ENCODE peak calls at places on chromosomes 2 and 18, in four cellular contexts. T is heart left ventricle, K is substantia nigra, C is IMR-90. H is an unnamed sample.

GRCh38 chr2:70461414-70461813 is 92.2 kb downstream of the TGFA start:
- DNase-seq in T (no peak), K (no peak), C (no peak), H (no peak)

GRCh38 chr2:8312861-8313768 is 368.7 kb upstream of the ID2 start:
- DNase-seq in T (no peak), K (no peak), C (peak), H (no peak)

GRCh38 chr2:234247453-234248180 is 197.1 kb downstream of the SPP2 start:
- DNase-seq in T (no peak), K (no peak), C (no peak), H (no peak)

GRCh38 chr2:58045580-58046334 is 849 bp upstream of the VRK2 start:
- DNase-seq in T (peak), K (no peak), C (no peak), H (no peak)

GRCh38 chr18:63342206-63342605 is 22.6 kb upstream of the BCL2 start:
- DNase-seq in T (peak), K (peak), C (peak), H (no peak)

GRCh38 chr2:120812866-120813265 is 77.2 kb downstream of the GLI2 start:
- DNase-seq in T (no peak), K (no peak), C (no peak), H (no peak)

GRCh38 chr2:75064691-75065396 is 106.4 kb downstream of the POLE4 start:
- DNase-seq in T (no peak), K (peak), C (peak), H (no peak)

GRCh38 chr2:172555272-172555521 is 693 bp upstream of the PDK1 start:
- DNase-seq in T (no peak), K (no peak), C (no peak), H (no peak)

GRCh38 chr2:166134252-166135151 is 6.7 kb upstream of the SCN1A start:
- DNase-seq in T (no peak), K (no peak), C (no peak), H (no peak)

GRCh38 chr2:164126960-164127359 is 391.2 kb upstream of the FIGN start:
- DNase-seq in T (no peak), K (no peak), C (no peak), H (no peak)

GRCh38 chr2:131659168-131659572 is 131.5 kb downstream of the CCDC74A start:
- DNase-seq in T (no peak), K (no peak), C (no peak), H (no peak)

GRCh38 chr18:13387856-13388548 is 169.4 kb downstream of the LDLRAD4 start:
- DNase-seq in T (no peak), K (no peak), C (peak), H (no peak)

GRCh38 chr2:128357561-128358370 is 39.1 kb upstream of the HS6ST1 start:
- DNase-seq in T (no peak), K (no peak), C (no peak), H (no peak)

DNA sequence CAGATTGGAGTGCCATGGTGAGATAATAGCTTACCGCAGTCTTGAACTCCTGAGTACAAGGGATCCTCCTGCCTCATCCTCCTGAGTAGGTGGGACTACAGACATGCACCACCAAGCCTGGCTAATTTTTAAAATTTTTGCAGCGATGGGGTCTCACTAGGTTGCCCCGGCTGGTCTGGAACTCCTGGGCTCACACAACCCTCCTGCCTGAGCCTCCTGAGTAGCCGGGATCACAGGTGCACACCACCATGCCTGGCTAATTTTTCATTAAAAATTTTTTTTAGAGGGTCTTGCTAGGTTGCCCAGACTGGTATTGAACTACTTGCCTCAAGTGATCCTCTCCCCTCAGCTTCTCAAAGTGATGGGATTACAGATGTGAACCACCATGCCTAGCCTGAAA is 27.8 kb downstream of the RAB31 start:
- DNase-seq in T (no peak), K (no peak), C (no peak), H (no peak)
- H3K27ac ChIP-seq in T (no peak), K (no peak), C (no peak), H (no peak)

GRCh38 chr18:69755856-69756496 is 191.7 kb downstream of the CD226 start:
- DNase-seq in T (no peak), K (no peak), C (no peak), H (no peak)

GRCh38 chr18:69763002-69763401 is 184.7 kb downstream of the CD226 start:
- DNase-seq in T (no peak), K (no peak), C (no peak), H (no peak)

GRCh38 chr18:69757733-69758132 is 189.9 kb downstream of the CD226 start:
- DNase-seq in T (no peak), K (no peak), C (peak), H (no peak)

GRCh38 chr18:69758458-69758857 is 189.2 kb downstream of the CD226 start:
- DNase-seq in T (no peak), K (no peak), C (peak), H (no peak)

GRCh38 chr18:69759046-69759445 is 188.6 kb downstream of the CD226 start:
- DNase-seq in T (no peak), K (no peak), C (peak), H (no peak)
- H3K27ac ChIP-seq in T (no peak), K (no peak), C (no peak), H (no peak)

DNA sequence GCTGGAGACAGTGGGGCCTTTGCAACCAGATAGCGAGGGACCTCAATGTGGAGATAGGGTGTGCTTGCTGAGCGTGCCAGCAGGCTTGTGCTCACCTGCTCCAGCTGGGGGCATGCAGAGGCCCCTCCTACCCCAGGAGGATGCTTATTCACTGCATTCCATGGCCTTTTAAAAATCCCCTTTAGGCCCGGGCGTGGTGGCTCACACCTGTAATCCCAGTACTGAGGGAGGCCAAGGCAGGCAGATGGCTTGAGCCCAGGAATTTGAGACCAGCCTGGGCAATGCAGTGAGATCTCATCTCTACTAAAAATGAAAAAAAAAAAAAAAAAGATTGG is 54.5 kb downstream of the ODC1 start:
- DNase-seq in T (no peak), K (no peak), C (no peak), H (no peak)
- H3K27ac ChIP-seq in T (no peak), K (no peak), C (no peak), H (peak)

GRCh38 chr2:62660582-62661262 is 44.8 kb upstream of the EHBP1 start:
- DNase-seq in T (no peak), K (no peak), C (peak), H (no peak)
- H3K27ac ChIP-seq in T (no peak), K (no peak), C (peak), H (no peak)

DNA sequence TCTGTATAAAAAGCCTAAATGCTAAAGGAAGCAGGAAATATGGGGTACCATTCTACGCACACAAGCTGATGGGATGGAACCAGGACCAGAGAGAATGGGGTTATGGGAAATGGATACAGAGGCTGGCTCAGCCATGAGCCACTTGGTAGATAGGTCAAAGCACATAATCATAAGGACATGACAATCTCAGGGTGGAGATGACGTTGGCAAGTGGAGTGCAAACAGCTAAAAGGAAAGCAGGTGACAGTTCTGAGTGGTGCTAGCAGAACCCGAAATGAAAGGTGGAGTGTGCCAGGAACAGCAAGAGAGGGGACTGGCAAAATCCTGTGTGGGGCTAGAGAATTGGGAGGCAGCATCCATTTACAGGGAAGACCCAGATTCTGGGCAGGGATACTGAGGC is 27.6 kb upstream of the CREB1 start:
- DNase-seq in T (peak), K (no peak), C (no peak), H (no peak)
- H3K27ac ChIP-seq in T (peak), K (no peak), C (no peak), H (peak)

GRCh38 chr2:229220254-229220653 is 50.8 kb downstream of the PID1 start:
- DNase-seq in T (no peak), K (no peak), C (no peak), H (no peak)

GRCh38 chr2:229221641-229222040 is 49.4 kb downstream of the PID1 start:
- DNase-seq in T (no peak), K (no peak), C (no peak), H (no peak)

GRCh38 chr2:229223107-229223506 is 48.0 kb downstream of the PID1 start:
- DNase-seq in T (no peak), K (no peak), C (no peak), H (no peak)

DNA sequence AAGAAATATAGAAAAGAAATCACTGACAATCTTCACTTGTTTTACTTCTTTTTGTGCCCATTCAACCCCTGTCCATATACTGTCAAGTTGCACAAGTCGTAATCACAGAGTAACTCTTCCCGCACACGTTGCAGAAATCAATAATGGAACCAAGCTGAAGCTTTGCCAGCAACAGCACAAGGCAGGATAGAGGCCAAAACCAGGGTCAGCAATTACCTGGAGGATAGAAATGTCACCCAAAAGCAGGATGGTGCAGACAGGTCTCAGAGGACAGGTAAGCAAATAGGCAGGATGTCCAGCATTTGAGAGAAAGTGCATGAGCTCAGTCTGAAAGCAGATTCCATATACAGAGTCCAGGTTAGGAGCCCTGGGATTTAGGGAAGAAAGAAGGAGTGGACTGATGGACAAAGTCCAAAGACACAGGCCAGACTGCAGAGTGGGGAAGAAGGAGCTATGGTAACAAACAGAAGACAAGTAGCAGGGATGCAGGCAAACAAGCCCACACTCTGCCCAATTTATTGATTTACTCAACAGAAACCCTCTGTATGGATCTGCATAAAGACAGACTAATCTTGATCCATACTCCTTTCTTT is 52.7 kb downstream of the PID1 start:
- DNase-seq in T (no peak), K (no peak), C (no peak), H (no peak)
- H3K27ac ChIP-seq in T (no peak), K (no peak), C (no peak), H (no peak)

GRCh38 chr2:69018629-69019227 is 5.7 kb downstream of the ANTXR1 start:
- DNase-seq in T (no peak), K (no peak), C (no peak), H (no peak)
- H3K27ac ChIP-seq in T (no peak), K (no peak), C (no peak), H (no peak)